ENCODE peak calls at places on chromosomes 11 and 22, in nine cellular contexts. E is right lobe of liver; Y is colonic mucosa; U is adrenal gland; P is transverse colon; O is A549; B is prostate gland; C is CD8-positive, alpha-beta T cell; J is GM12878. Q is an unnamed sample.

GRCh38 chr22:29782061-29782845 is 15.1 kb downstream of the UQCR10 start:
- DNase-seq in P (peak; percentile 74), B (peak; percentile 89), C (no peak), U (peak; percentile 90), E (peak; percentile 94), Y (peak; percentile 65), J (no peak), O (no peak), Q (no peak)

GRCh38 chr11:72652871-72653615 is 21.2 kb downstream of the PDE2A start:
- DNase-seq in B (no peak), Y (no peak), P (no peak), E (no peak), J (no peak), U (no peak), O (no peak), C (no peak), Q (no peak)

GRCh38 chr11:73189315-73189714 is 28.8 kb upstream of the P2RY2 start:
- DNase-seq in E (peak; percentile 51), P (peak; percentile 39), Y (no peak), J (peak; percentile 57), B (no peak), O (no peak), U (peak; percentile 47), C (no peak), Q (no peak)

GRCh38 chr11:43943357-43943930 is 1.0 kb downstream of the C11orf96 start:
- DNase-seq in P (no peak), J (no peak), C (no peak), B (no peak), U (no peak), Y (no peak), O (no peak), E (no peak), Q (no peak)

GRCh38 chr11:124801014-124801413 is 808 bp upstream of the MSANTD2 start:
- DNase-seq in U (peak; percentile 28), Y (no peak), B (no peak), P (no peak), J (no peak), C (no peak), E (no peak), O (no peak), Q (no peak)

GRCh38 chr11:72135891-72136676 is 559 bp downstream of the FOLR3 start:
- DNase-seq in B (no peak), E (peak; percentile 46), J (no peak), C (no peak), Y (no peak), P (no peak), O (no peak), U (no peak), Q (no peak)

GRCh38 chr11:17229481-17230152 is 21.8 kb upstream of the PIK3C2A start:
- DNase-seq in B (no peak), E (no peak), U (no peak), O (no peak), J (no peak), C (no peak), P (no peak), Y (no peak), Q (no peak)

GRCh38 chr22:24440718-24441405 is 13.5 kb downstream of the ADORA2A start:
- DNase-seq in C (no peak), O (no peak), J (no peak), E (peak; percentile 53), U (no peak), Y (no peak), B (no peak), P (no peak), Q (no peak)

GRCh38 chr11:111422494-111423249 is 43.6 kb upstream of the POU2AF1 start:
- DNase-seq in J (no peak), O (peak; percentile 55), U (peak; percentile 62), C (peak; percentile 43), B (peak; percentile 59), E (peak; percentile 58), Y (peak; percentile 71), P (peak; percentile 77), Q (no peak)

DNA sequence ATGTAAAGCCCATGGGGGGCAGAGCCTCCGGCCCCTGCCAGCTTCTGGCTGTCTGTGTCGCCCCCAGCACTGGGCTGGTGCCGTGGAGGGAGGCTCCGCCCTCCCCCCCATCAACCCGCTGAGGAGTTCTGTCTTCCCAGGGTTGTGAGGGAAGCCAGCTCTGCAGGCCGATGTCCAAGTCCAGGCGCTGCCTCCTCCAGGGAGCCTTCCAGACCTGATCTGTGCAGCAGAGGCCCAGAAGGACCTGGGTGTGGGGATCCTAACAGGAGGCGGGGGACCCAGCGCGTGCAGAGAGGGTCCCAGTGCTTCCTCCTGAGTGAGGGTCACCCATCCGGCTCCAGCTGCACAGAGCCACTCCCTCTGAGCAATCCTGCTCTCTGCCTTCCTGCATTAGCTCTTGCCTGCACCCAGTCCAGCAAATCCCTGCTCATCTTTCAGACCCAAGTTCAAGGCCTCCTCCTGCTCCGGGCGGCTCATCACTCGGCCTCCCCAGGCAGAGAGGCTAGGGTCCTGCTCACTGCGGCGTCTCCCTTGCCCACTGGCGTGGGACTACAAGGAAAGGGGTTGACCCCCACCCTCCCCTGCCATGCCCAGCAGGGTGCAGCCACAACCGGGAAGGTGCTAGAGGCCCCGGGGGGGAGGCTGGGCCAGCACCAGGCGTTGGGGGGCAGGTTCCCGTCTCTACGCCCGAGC is 16.5 kb downstream of the PRR33 start:
- DNase-seq in U (peak; percentile 46), Y (no peak), P (peak; percentile 7), B (no peak), J (no peak), C (no peak), O (no peak), E (no peak), Q (no peak)
- H3K4me3 ChIP-seq in U (no peak overlapping the region), Y (no peak overlapping the region), P (no peak overlapping the region), B (no peak overlapping the region), J (no peak overlapping the region), C (no peak overlapping the region), O (no peak overlapping the region), E (no peak overlapping the region), Q (no peak overlapping the region)

GRCh38 chr22:19756288-19757128 is 4.1 kb upstream of the TBX1 start:
- DNase-seq in Y (peak; percentile 49), C (peak; percentile 67), O (peak; percentile 54), E (peak; percentile 75), J (no peak), U (peak; percentile 53), P (peak; percentile 71), B (peak; percentile 68), Q (peak; percentile 26)
- TF ChIP-seq CTCF in Y (peak; percentile 46), C (peak; percentile 37), O (peak; percentile 37), E (peak; percentile 70), J (peak; percentile 62), U (peak; percentile 55), P (peak; percentile 45), B (peak; percentile 63), Q (peak; percentile 88)

DNA sequence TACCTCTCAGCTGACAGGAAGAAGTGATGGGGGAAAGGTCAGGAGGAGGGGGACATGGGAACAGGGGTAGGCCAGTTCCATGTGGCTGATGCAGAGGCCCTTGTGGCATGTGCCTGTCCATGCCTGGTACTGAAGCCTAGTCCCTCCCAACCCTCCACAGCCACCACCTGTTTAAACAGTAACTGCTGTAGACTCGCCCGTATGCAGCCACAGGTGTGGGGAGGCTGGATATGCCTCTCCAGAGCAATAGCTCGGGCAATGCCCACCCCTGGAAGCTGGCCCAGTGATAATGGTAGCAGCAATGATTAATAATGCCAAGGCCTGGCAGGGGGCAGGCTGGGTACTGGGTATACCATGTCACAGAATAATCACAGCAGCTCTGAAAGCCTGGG is 2.3 kb downstream of the SMTN start:
- DNase-seq in U (no peak), O (no peak), B (no peak), C (no peak), P (peak; percentile 71), E (no peak), Y (peak; percentile 82), J (no peak), Q (no peak)
- H3K4me3 ChIP-seq in U (no peak overlapping the region), O (no peak overlapping the region), B (no peak overlapping the region), C (no peak overlapping the region), P (no peak overlapping the region), E (peak overlapping the region; percentile 57), Y (peak overlapping the region; percentile 61), J (peak overlapping the region; percentile 90), Q (no peak overlapping the region)

GRCh38 chr11:104372111-104372510 is 208.2 kb upstream of the PDGFD start:
- DNase-seq in O (no peak), U (no peak), J (no peak), P (no peak), C (no peak), Y (no peak), E (no peak), B (no peak), Q (no peak)
- TF ChIP-seq CTCF in O (no peak), U (no peak), J (no peak), P (no peak), C (no peak), Y (no peak), E (no peak), B (no peak), Q (no peak)

DNA sequence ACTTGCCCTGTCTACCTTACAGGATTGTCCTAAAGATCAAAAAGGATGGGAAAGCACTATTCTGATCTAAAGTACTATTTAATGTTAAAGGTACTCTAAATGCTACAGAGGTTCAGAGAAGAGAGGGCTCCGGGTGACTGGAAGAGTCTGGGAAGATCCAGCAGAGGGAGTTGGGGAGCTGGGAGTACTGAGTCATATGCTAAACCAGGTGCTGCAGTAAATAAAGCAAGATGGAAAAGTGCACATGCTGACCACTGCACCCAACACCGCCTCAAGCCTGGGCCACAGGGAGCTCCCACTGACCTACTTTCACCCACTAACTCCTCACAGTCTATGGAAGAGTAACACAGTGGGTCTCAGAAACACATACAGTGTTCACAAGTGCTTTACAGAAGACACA is 49.3 kb downstream of the WT1 start:
- DNase-seq in B (no peak), O (peak; percentile 44), P (peak; percentile 24), J (no peak), C (no peak), E (no peak), U (peak; percentile 16), Y (peak; percentile 20), Q (peak; percentile 25)
- H3K4me3 ChIP-seq in B (no peak overlapping the region), O (no peak overlapping the region), P (no peak overlapping the region), J (no peak overlapping the region), C (no peak overlapping the region), E (no peak overlapping the region), U (no peak overlapping the region), Y (no peak overlapping the region), Q (no peak overlapping the region)

GRCh38 chr22:31872209-31872608 is 72.1 kb upstream of the YWHAH start:
- DNase-seq in U (no peak), E (no peak), Y (no peak), P (no peak), O (peak; percentile 14), C (peak; percentile 9), B (no peak), J (no peak), Q (no peak)
- TF ChIP-seq CTCF in U (peak; percentile 11), E (no peak), Y (no peak), P (no peak), O (no peak), C (no peak), B (no peak), J (peak; percentile 13), Q (no peak)

DNA sequence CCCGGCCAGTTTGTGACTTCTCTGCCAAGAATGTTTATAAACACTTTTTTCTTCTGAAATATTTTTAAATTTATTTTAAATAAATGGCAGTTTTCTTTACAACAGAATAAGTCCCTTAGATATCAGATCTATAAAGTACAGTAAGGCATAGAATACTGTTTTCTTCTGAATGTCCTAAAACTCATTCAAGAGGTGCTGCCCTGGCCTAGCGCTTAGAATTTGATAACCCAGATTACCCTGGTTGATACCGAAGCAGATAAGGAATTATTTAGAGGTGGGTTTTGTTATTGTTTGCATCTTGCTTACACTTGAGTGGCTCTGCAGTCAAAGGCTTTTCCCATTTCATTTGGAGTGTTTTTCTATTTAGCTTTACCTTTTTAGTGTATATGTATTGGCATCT is 1.1 kb downstream of the ACAD8 start:
- DNase-seq in Y (no peak), O (no peak), J (no peak), U (no peak), C (no peak), P (no peak), E (no peak), B (no peak), Q (no peak)
- H3K4me3 ChIP-seq in Y (peak overlapping the region; percentile 90), O (peak overlapping the region; percentile 55), J (peak overlapping the region; percentile 86), U (peak overlapping the region; percentile 90), C (no peak overlapping the region), P (peak overlapping the region; percentile 66), E (peak overlapping the region; percentile 93), B (no peak overlapping the region), Q (peak overlapping the region; percentile 98)